ENCODE peak calls at places on chromosomes 7 and 10, in nine cellular contexts. V is A549; A is CD4-positive, CD25-positive, alpha-beta regulatory T cell; K is GM23338; B is SJSA1; O is right lobe of liver; U is trophoblast cell; R is SK-N-SH; D is body of pancreas. W is an unnamed sample. For H3K4me1, the result is how much of the 10 kb centered on the place peaks cover.

GRCh38 chr10:124123141-124123540 is 29.7 kb upstream of the CHST15 start:
- DNase-seq in V (no peak), A (no peak), K (no peak), B (peak), O (no peak), U (peak), R (no peak), D (no peak), W (no peak)

GRCh38 chr10:2019281-2019680 is 282.0 kb upstream of the ADARB2 start:
- DNase-seq in V (no peak), A (no peak), K (no peak), B (no peak), O (no peak), U (no peak), R (no peak), D (no peak), W (no peak)

GRCh38 chr7:28807396-28807994 is 150.6 kb downstream of the TRIL start:
- DNase-seq in V (no peak), A (no peak), K (no peak), B (no peak), O (no peak), U (peak), R (no peak), D (no peak), W (no peak)

GRCh38 chr7:142348921-142349401 is 91.1 kb upstream of the PRSS58 start:
- DNase-seq in V (no peak), A (no peak), K (no peak), B (no peak), O (no peak), U (no peak), R (no peak), D (no peak), W (no peak)

GRCh38 chr10:31619410-31620095 is 300.5 kb downstream of the ZEB1 start:
- DNase-seq in V (no peak), A (no peak), K (no peak), B (no peak), O (no peak), U (no peak), R (no peak), D (no peak), W (no peak)

GRCh38 chr7:20560325-20561180 is 54.9 kb upstream of the ABCB5 start:
- DNase-seq in V (no peak), A (no peak), K (peak), B (no peak), O (no peak), U (peak), R (no peak), D (no peak), W (no peak)

GRCh38 chr10:30014511-30014910 is 44.9 kb downstream of the JCAD start:
- DNase-seq in V (no peak), A (no peak), K (no peak), B (peak), O (no peak), U (no peak), R (no peak), D (no peak), W (no peak)

GRCh38 chr10:15223174-15223573 is 54.7 kb upstream of the NMT2 start:
- DNase-seq in V (no peak), A (no peak), K (no peak), B (no peak), O (no peak), U (no peak), R (no peak), D (no peak), W (no peak)

GRCh38 chr10:104028146-104028545 is 57.5 kb downstream of the COL17A1 start:
- DNase-seq in V (peak), A (peak), K (peak), B (no peak), O (no peak), U (peak), R (peak), D (no peak), W (no peak)

GRCh38 chr10:13816195-13816926 is 229.6 kb downstream of the PRPF18 start:
- DNase-seq in V (no peak), A (no peak), K (no peak), B (peak), O (peak), U (no peak), R (no peak), D (peak), W (peak)

GRCh38 chr10:33635967-33636366 is 301.5 kb upstream of the NRP1 start:
- DNase-seq in V (no peak), A (no peak), K (no peak), B (no peak), O (no peak), U (no peak), R (peak), D (no peak), W (no peak)

GRCh38 chr7:159323359-159323758 is 178.7 kb upstream of the VIPR2 start:
- DNase-seq in V (no peak), A (no peak), K (no peak), B (no peak), O (no peak), U (no peak), R (no peak), D (no peak), W (no peak)

GRCh38 chr10:10499839-10500238 is 517.8 kb upstream of the CELF2 start:
- DNase-seq in V (no peak), A (peak), K (no peak), B (no peak), O (no peak), U (no peak), R (no peak), D (no peak), W (no peak)

DNA sequence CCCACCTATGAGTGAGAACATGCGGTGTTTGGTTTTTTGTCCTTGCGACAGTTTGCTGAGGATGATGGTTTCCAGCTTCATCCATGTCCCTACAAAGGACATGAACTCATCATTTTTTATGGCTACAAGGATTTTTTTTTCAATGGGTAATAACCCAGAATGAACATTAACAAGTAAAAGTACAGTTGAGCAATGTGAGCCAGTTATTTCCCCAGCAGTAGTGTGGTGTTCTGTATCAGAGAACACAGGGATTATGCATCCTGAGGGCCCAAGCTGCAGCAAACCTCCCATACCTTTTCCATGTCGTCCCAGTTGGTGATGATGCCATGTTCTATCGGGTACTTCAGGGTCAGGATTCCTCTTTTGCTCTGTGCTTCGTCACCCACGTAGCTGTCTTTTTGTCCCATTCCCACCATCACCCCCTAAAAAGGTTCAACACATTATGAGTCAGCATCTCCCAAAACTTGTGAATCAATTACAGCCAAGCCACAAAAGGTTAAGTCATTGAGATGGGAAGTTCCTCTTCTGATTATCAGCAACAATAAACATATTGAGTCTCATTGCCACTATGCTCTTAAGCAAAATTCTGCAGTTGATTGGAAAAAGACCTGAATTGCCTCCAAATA is 5.5 kb downstream of the ACTA2 start:
- DNase-seq in V (no peak), A (no peak), K (no peak), B (no peak), O (no peak), U (no peak), R (no peak), D (no peak), W (no peak)
- H3K4me1 ChIP-seq in V (under half), A (under half), K (under half), B (under half), O (under half), U (under half), R (under half), D (under half), W (under half)

GRCh38 chr7:153091477-153091876 is 331.9 kb downstream of the ACTR3B start:
- DNase-seq in V (no peak), A (no peak), K (no peak), B (no peak), O (no peak), U (peak), R (no peak), D (no peak), W (no peak)

GRCh38 chr7:153090209-153090608 is 330.7 kb downstream of the ACTR3B start:
- DNase-seq in V (no peak), A (no peak), K (no peak), B (no peak), O (no peak), U (no peak), R (no peak), D (no peak), W (no peak)

GRCh38 chr7:153090757-153091156 is 331.2 kb downstream of the ACTR3B start:
- DNase-seq in V (no peak), A (no peak), K (no peak), B (no peak), O (no peak), U (peak), R (no peak), D (no peak), W (no peak)

GRCh38 chr7:153087498-153087897 is 327.9 kb downstream of the ACTR3B start:
- DNase-seq in V (no peak), A (no peak), K (no peak), B (no peak), O (no peak), U (no peak), R (peak), D (no peak), W (no peak)

GRCh38 chr7:153088601-153089000 is 329.0 kb downstream of the ACTR3B start:
- DNase-seq in V (no peak), A (no peak), K (no peak), B (no peak), O (no peak), U (no peak), R (no peak), D (no peak), W (no peak)
- H3K4me1 ChIP-seq in V (under half), A (under half), K (under half), B (under half), O (under half), U (under half), R (under half), D (under half), W (under half)

GRCh38 chr7:94176694-94177200 is 172.6 kb upstream of the BET1 start:
- DNase-seq in V (no peak), A (no peak), K (no peak), B (no peak), O (no peak), U (no peak), R (no peak), D (no peak), W (no peak)
- H3K4me1 ChIP-seq in V (under half), A (under half), K (under half), B (under half), O (under half), U (under half), R (under half), D (under half), W (under half)

DNA sequence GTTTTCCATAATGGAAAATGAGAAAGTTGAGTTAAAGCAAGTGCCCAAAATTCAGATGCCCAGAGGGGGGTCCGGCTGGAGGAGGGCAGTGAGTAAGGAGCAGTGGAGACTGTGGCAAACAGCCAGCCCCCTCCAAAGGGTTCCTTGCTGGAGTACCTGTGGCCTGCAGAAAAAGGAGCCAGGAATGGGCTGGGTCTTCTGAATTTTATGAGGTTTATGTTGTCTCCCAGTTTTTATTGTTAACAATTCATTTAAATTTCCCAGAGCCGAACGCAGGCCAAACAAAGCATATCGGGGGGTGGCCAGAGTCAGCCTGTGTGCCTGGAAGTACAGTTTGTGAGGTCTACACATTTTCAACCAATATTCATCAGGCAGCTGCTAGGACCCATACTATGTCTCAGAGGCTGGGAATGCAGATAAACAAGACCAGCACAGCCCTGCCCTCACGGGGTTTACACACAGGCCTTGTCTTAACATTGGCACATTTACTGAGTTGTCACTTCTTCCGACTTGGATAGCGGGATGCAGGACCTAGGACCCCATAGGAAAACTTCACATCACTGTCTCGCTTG is 12.9 kb upstream of the CSGALNACT2 start:
- DNase-seq in V (no peak), A (no peak), K (no peak), B (no peak), O (no peak), U (no peak), R (no peak), D (no peak), W (no peak)
- H3K4me1 ChIP-seq in V (under half), A (under half), K (under half), B (under half), O (under half), U (under half), R (under half), D (under half), W (under half)

GRCh38 chr10:79425074-79425532 is 20.3 kb downstream of the ZCCHC24 start:
- DNase-seq in V (no peak), A (no peak), K (no peak), B (no peak), O (peak), U (no peak), R (peak), D (no peak), W (peak)
- H3K4me1 ChIP-seq in V (under half), A (under half), K (under half), B (under half), O (under half), U (under half), R (under half), D (under half), W (under half)

GRCh38 chr7:55054758-55055157 is 35.9 kb downstream of the EGFR start:
- DNase-seq in V (no peak), A (no peak), K (no peak), B (no peak), O (no peak), U (no peak), R (no peak), D (no peak), W (no peak)
- H3K4me1 ChIP-seq in V (half or more), A (under half), K (under half), B (under half), O (under half), U (under half), R (under half), D (under half), W (under half)